ENCODE peak calls at places on chromosome 21, in five cellular contexts. C, W, X, O and P are unnamed samples.

GRCh38 chr21:30555095-30555494 is 6.0 kb downstream of the KRTAP19-7 start:
- DNase-seq in C (no peak), W (no peak), X (no peak), O (no peak), P (no peak)

GRCh38 chr21:16037386-16037785 is 307.6 kb downstream of the USP25 start:
- DNase-seq in C (no peak), W (no peak), X (no peak), O (no peak), P (no peak)

GRCh38 chr21:43717967-43718871 is 710 bp upstream of the PDXK start:
- DNase-seq in C (no peak), W (no peak), X (no peak), O (no peak), P (no peak)

GRCh38 chr21:39016740-39017315 is 166.4 kb downstream of the PSMG1 start:
- DNase-seq in C (no peak), W (peak; percentile 56), X (no peak), O (no peak), P (no peak)

GRCh38 chr21:20523191-20523590 is 475.0 kb upstream of the NCAM2 start:
- DNase-seq in C (no peak), W (no peak), X (no peak), O (no peak), P (no peak)

GRCh38 chr21:25512095-25513086 is 94.9 kb downstream of the MRPL39 start:
- DNase-seq in C (no peak), W (peak; percentile 44), X (no peak), O (no peak), P (peak; percentile 7)

GRCh38 chr21:30719401-30719800 is 824 bp upstream of the KRTAP21-3 start:
- DNase-seq in C (no peak), W (no peak), X (no peak), O (no peak), P (no peak)

GRCh38 chr21:18041012-18041411 is 203.6 kb upstream of the CHODL start:
- DNase-seq in C (peak; percentile 15), W (no peak), X (no peak), O (peak; percentile 56), P (no peak)

GRCh38 chr21:44454747-44455523 is at the start of gene LRRC3:
- DNase-seq in C (peak; percentile 13), W (peak; percentile 85), X (no peak), O (peak; percentile 98), P (peak; percentile 39)

GRCh38 chr21:18725653-18726052 is 322.1 kb upstream of the TMPRSS15 start:
- DNase-seq in C (no peak), W (no peak), X (no peak), O (peak; percentile 20), P (no peak)

GRCh38 chr21:38938343-38938742 is 132.6 kb downstream of the ETS2 start:
- DNase-seq in C (no peak), W (no peak), X (no peak), O (peak; percentile 36), P (no peak)

GRCh38 chr21:15062566-15062965 is 2.2 kb downstream of the NRIP1 start:
- DNase-seq in C (no peak), W (no peak), X (no peak), O (no peak), P (no peak)

GRCh38 chr21:43609501-43610340 is 49.6 kb downstream of the HSF2BP start:
- DNase-seq in C (peak; percentile 83), W (no peak), X (no peak), O (peak; percentile 30), P (no peak)

GRCh38 chr21:44272231-44272858 is 10.6 kb upstream of the DNMT3L start:
- DNase-seq in C (no peak), W (no peak), X (no peak), O (no peak), P (no peak)

GRCh38 chr21:31220567-31220966 is 123.5 kb downstream of the TIAM1 start:
- DNase-seq in C (no peak), W (no peak), X (no peak), O (no peak), P (no peak)

GRCh38 chr21:41321908-41322495 is 5.4 kb downstream of the FAM3B start:
- DNase-seq in C (no peak), W (no peak), X (no peak), O (no peak), P (no peak)

GRCh38 chr21:31471865-31472264 is 127.8 kb upstream of the TIAM1 start:
- DNase-seq in C (no peak), W (no peak), X (no peak), O (no peak), P (no peak)

GRCh38 chr21:15820857-15821256 is 91.1 kb downstream of the USP25 start:
- DNase-seq in C (no peak), W (no peak), X (no peak), O (no peak), P (no peak)

GRCh38 chr21:14901482-14901958 is 163.3 kb downstream of the NRIP1 start:
- DNase-seq in C (peak; percentile 99), W (no peak), X (no peak), O (no peak), P (no peak)

GRCh38 chr21:42313501-42313969 is 1.7 kb downstream of the TFF3 start:
- DNase-seq in C (peak; percentile 12), W (no peak), X (no peak), O (peak; percentile 20), P (no peak)

GRCh38 chr21:34999397-34999941 is 49.6 kb downstream of the RUNX1 start:
- DNase-seq in C (no peak), W (no peak), X (no peak), O (no peak), P (no peak)

GRCh38 chr21:42793774-42794173 is 85.6 kb downstream of the WDR4 start:
- DNase-seq in C (no peak), W (no peak), X (no peak), O (no peak), P (no peak)

GRCh38 chr21:42315296-42315891 is at the start of gene TFF3:
- DNase-seq in C (no peak), W (no peak), X (no peak), O (no peak), P (no peak)

GRCh38 chr21:42818328-42818749 is 61.0 kb downstream of the WDR4 start:
- DNase-seq in C (no peak), W (peak; percentile 58), X (no peak), O (peak; percentile 33), P (no peak)

GRCh38 chr21:32185726-32186125 is 93.1 kb downstream of the MIS18A start:
- DNase-seq in C (no peak), W (no peak), X (no peak), O (no peak), P (no peak)

GRCh38 chr21:44512496-44513388 is 27.3 kb downstream of the KRTAP10-1 start:
- DNase-seq in C (no peak), W (no peak), X (no peak), O (no peak), P (no peak)

DNA sequence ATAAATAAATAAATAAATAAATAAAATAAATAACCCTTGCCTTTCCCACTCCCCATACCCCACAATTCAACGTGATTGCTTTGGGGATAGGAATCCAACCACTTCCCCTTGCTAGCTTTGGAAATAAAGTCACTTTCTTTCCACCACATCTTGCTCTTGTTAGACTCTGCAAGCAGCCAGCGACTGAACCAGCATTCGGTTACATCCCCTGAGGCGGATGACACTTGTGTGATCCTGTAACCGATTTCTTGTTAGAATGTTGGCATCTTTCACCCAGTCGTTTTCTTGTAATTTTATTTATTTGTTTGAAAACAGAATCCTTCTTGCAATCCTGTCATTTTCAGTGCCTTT is 1.6 kb upstream of the IFNGR2 start:
- DNase-seq in C (no peak), W (no peak), X (no peak), O (no peak), P (no peak)
- H3K4me3 ChIP-seq in C (no peak overlapping the region), W (no peak overlapping the region), X (no peak overlapping the region), O (no peak overlapping the region), P (no peak overlapping the region)

GRCh38 chr21:40102682-40103081 is 235.4 kb downstream of the PCP4 start:
- DNase-seq in C (no peak), W (no peak), X (no peak), O (no peak), P (no peak)
- TF ChIP-seq CTCF in C (no peak), W (no peak), X (no peak), O (no peak), P (no peak)

DNA sequence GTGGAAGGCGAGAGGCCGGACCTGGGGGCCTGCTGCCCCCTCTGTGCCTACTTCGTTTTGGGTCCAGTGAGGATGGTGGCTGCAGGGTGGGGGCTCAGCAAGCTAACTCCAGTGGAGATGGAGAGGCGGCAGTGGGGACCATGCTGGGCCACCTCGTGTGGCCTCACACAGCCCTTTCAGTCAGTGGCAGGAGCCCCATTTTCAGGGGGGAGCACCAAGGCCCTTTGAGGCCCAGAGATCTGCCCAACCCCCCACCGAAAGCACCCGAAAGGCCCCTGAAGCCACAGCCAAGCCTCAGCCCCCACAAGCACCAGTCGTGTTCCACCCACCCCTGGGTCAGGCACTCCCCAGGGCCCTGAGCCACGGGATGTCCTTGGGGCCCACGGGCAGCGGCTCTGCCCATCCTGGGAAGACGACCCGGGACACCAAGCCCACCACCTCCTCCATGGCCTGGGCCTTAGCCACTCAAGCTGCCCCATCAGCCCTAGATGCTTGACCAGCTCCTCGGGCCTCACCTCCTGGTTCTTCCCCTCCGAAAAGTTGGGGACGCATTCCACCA is 345 bp downstream of the FTCD start:
- DNase-seq in C (no peak), W (peak; percentile 12), X (no peak), O (no peak), P (peak; percentile 7)
- H3K4me3 ChIP-seq in C (no peak overlapping the region), W (no peak overlapping the region), X (no peak overlapping the region), O (no peak overlapping the region), P (no peak overlapping the region)

GRCh38 chr21:26845066-26845749 is at the start of gene ADAMTS1:
- DNase-seq in C (peak; percentile 68), W (peak; percentile 93), X (no peak), O (peak; percentile 95), P (peak; percentile 84)

GRCh38 chr21:26843912-26844257 is 1.3 kb downstream of the ADAMTS1 start:
- DNase-seq in C (peak; percentile 79), W (no peak), X (no peak), O (no peak), P (no peak)

GRCh38 chr21:26842300-26842699 is 2.9 kb downstream of the ADAMTS1 start:
- DNase-seq in C (no peak), W (no peak), X (no peak), O (no peak), P (no peak)

GRCh38 chr21:26844258-26845065 is 747 bp downstream of the ADAMTS1 start:
- DNase-seq in C (no peak), W (peak; percentile 54), X (no peak), O (peak; percentile 68), P (peak; percentile 56)

DNA sequence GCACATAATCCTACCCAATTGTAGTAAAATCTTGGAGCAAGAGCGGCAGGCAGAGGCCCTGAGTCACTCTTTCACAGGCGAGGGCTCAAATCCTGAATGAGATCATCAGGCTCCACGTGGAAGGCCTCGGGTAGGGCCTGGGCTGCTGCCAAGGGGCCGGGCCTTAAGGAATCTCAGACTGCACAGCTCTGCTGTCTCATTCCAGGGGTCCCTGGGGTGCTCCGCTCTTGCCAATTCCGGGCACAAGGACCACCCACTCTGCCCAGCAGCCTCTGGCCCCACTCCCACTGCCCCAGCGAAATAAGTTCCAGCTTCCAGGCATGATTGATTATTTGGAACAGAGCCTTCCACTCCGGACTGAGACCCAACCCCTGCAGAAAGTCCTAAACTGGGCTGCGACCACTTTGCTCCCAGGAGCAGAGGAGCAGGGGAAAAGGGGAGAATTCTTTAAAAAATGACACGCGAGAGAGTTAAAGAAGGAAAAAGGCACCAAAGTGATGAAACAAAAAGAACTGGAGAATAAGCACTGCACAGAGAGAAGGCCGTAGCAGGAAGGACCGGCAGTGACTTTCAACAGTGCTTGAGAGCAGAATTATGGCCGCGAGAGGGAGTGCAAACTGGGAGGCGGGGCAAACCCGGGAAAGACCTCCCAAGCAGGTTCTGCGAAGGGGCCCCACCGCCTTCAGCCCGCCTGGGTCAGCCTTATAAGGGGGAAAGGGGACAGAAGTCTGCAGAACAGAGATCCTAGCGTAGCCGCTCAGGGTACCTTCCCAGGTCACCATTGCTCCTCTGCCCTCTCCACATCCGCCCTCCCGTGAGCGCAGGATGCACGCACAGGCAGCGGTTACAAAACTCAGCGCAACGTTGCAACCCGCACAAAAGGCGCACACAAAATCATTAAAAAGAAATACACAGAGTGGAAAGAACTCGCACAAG is 2.0 kb downstream of the ADAMTS1 start:
- DNase-seq in C (peak; percentile 95), W (peak; percentile 94), X (peak; percentile 75), O (peak; percentile 83), P (peak; percentile 85)
- TF ChIP-seq CTCF in C (peak; percentile 45), W (peak; percentile 26), X (peak; percentile 49), O (peak; percentile 33), P (no peak)